ENCODE peak calls at places on chromosomes 7 and 10, in ten cellular contexts. G is foreskin fibroblast, N is lower leg skin, V is A549, W is ovary, M is HFF-Myc, Z is fibroblast of lung, L is dorsolateral prefrontal cortex, A is RWPE1, D is bronchial epithelial cell. Q is an unnamed sample.
A peak's percentile ranks its signal among the peaks of the same experiment; 100 is the strongest.

GRCh38 chr7:101507327-101507726 is 121.8 kb downstream of the MYL10 start:
- DNase-seq in W (no peak), N (no peak), A (no peak), Z (no peak), V (no peak), L (no peak), D (no peak), G (no peak), M (no peak), Q (no peak)

GRCh38 chr10:89129850-89130396 is 77.2 kb downstream of the CH25H start:
- DNase-seq in W (no peak), V (no peak), L (no peak), Z (peak; percentile 78), A (peak; percentile 41), G (peak; percentile 88), D (peak; percentile 87), N (no peak), M (peak; percentile 67), Q (no peak)

GRCh38 chr7:156440456-156440855 is 200.1 kb upstream of the RNF32 start:
- DNase-seq in N (peak; percentile 58), M (no peak), Z (no peak), A (no peak), G (no peak), D (no peak), W (no peak), L (no peak), V (no peak), Q (no peak)

GRCh38 chr7:363626-364025 is 73.7 kb downstream of the FOXL3 start:
- DNase-seq in W (no peak), G (no peak), D (no peak), M (no peak), L (no peak), V (no peak), A (no peak), N (no peak), Z (no peak), Q (no peak)

GRCh38 chr7:117184367-117184766 is 138.5 kb downstream of the WNT2 start:
- DNase-seq in M (no peak), W (no peak), L (no peak), V (no peak), G (no peak), D (no peak), A (no peak), Z (no peak), N (no peak), Q (no peak)

GRCh38 chr7:54545241-54545563 is 3.0 kb downstream of the VSTM2A start:
- DNase-seq in D (no peak), Z (no peak), W (no peak), N (no peak), M (no peak), A (no peak), G (no peak), V (no peak), L (no peak), Q (no peak)

GRCh38 chr10:47359626-47360418 is 11.7 kb downstream of the RBP3 start:
- DNase-seq in D (no peak), N (peak; percentile 82), Z (no peak), M (no peak), V (no peak), W (no peak), L (no peak), G (no peak), A (no peak), Q (no peak)

GRCh38 chr7:137538361-137538762 is 194.8 kb upstream of the PTN start:
- DNase-seq in D (peak; percentile 8), G (peak; percentile 58), N (no peak), L (no peak), Z (peak; percentile 90), M (peak; percentile 35), A (no peak), W (no peak), V (no peak), Q (no peak)

GRCh38 chr7:69419928-69420327 is 178.3 kb upstream of the AUTS2 start:
- DNase-seq in Z (peak; percentile 71), A (no peak), W (no peak), D (no peak), N (no peak), L (no peak), G (no peak), V (peak; percentile 51), M (no peak), Q (no peak)

GRCh38 chr7:14767716-14768425 is 134.7 kb downstream of the DGKB start:
- DNase-seq in D (peak; percentile 52), W (no peak), Z (peak; percentile 9), N (no peak), M (no peak), G (no peak), V (no peak), A (no peak), L (no peak), Q (no peak)

GRCh38 chr10:120574986-120575385 is 118.0 kb downstream of the PLPP4 start:
- DNase-seq in M (no peak), V (no peak), N (no peak), D (no peak), A (no peak), L (peak; percentile 93), W (no peak), Z (no peak), G (no peak), Q (no peak)

GRCh38 chr10:34576789-34577188 is 238.3 kb downstream of the PARD3 start:
- DNase-seq in W (no peak), D (no peak), G (no peak), Z (peak; percentile 37), L (no peak), N (no peak), V (no peak), A (no peak), M (no peak), Q (no peak)

GRCh38 chr7:107934991-107935770 is 44.2 kb downstream of the DLD start:
- DNase-seq in L (no peak), V (no peak), W (no peak), D (no peak), N (no peak), A (no peak), Z (peak; percentile 93), M (no peak), G (peak; percentile 66), Q (no peak)

GRCh38 chr7:14936530-14936929 is 34.0 kb upstream of the DGKB start:
- DNase-seq in L (no peak), Z (peak; percentile 87), M (no peak), G (no peak), D (peak; percentile 7), N (no peak), A (no peak), V (peak; percentile 9), W (no peak), Q (no peak)

GRCh38 chr7:517848-518629 is 1.6 kb downstream of the PDGFA start:
- DNase-seq in N (no peak), A (no peak), Z (peak; percentile 76), G (peak; percentile 64), L (peak; percentile 63), M (no peak), D (no peak), V (peak; percentile 70), W (peak; percentile 53), Q (no peak)

DNA sequence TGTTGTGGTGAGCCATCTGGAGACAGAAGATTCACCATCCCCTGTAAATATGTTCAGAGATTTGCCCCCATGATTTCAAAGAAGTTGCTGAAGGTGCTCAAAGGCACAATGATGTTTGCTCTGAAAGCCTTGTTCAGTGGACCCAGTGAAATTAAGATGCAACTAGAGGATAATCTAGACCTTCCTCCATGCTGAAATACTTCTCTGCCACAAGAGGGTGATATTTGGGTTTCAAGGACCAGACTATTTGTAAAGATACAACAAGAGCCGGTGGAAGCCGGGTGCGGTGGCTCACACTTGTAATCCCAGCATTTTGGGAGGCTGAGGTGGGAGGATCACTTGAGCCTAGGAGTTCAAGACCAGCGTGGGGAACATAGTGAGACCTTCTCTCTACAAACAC is 13.5 kb upstream of the MSRB2 start:
- DNase-seq in Z (no peak), N (no peak), M (no peak), W (no peak), A (no peak), L (no peak), V (peak; percentile 51), G (no peak), D (no peak), Q (no peak)
- TF ChIP-seq CTCF in Z (peak; percentile 13), N (no peak), M (peak; percentile 29), W (no peak), A (no peak), L (peak; percentile 17), V (peak; percentile 25), G (peak; percentile 26), D (peak; percentile 12), Q (no peak)

GRCh38 chr10:86733260-86733671 is 23.2 kb upstream of the BMPR1A start:
- DNase-seq in N (no peak), W (peak; percentile 36), V (no peak), L (no peak), D (no peak), M (no peak), A (no peak), G (no peak), Z (peak; percentile 12), Q (no peak)
- TF ChIP-seq CTCF in N (no peak), W (no peak), V (no peak), L (no peak), D (no peak), M (no peak), A (no peak), G (no peak), Z (no peak), Q (no peak)

GRCh38 chr7:7539152-7539551 is 3.5 kb upstream of the COL28A1 start:
- DNase-seq in V (no peak), G (no peak), L (no peak), A (no peak), M (no peak), W (no peak), D (no peak), N (no peak), Z (no peak), Q (no peak)
- TF ChIP-seq CTCF in V (no peak), G (no peak), L (no peak), A (no peak), M (no peak), W (no peak), D (no peak), N (no peak), Z (no peak), Q (no peak)

GRCh38 chr10:7419998-7420397 is 9.2 kb upstream of the SFMBT2 start:
- DNase-seq in D (no peak), L (no peak), V (no peak), W (no peak), Z (no peak), G (no peak), A (no peak), M (no peak), N (no peak), Q (no peak)

GRCh38 chr10:7421519-7421918 is 10.7 kb upstream of the SFMBT2 start:
- DNase-seq in N (no peak), A (peak; percentile 14), L (no peak), D (peak; percentile 43), Z (no peak), W (no peak), G (no peak), M (no peak), V (no peak), Q (no peak)

GRCh38 chr10:7417807-7418206 is 7.0 kb upstream of the SFMBT2 start:
- DNase-seq in D (no peak), G (no peak), Z (no peak), W (no peak), V (no peak), L (no peak), A (no peak), M (no peak), N (no peak), Q (no peak)

GRCh38 chr10:7412482-7413251 is 1.8 kb upstream of the SFMBT2 start:
- DNase-seq in M (no peak), G (no peak), Z (peak; percentile 10), A (no peak), W (no peak), V (peak; percentile 38), L (no peak), N (peak; percentile 88), D (no peak), Q (no peak)

GRCh38 chr10:7417103-7417623 is 6.3 kb upstream of the SFMBT2 start:
- DNase-seq in D (peak; percentile 60), Z (peak; percentile 41), A (no peak), M (no peak), G (no peak), W (no peak), V (peak; percentile 59), L (no peak), N (no peak), Q (no peak)
- TF ChIP-seq CTCF in D (peak; percentile 25), Z (peak; percentile 13), A (peak; percentile 64), M (peak; percentile 14), G (peak; percentile 19), W (no peak), V (peak; percentile 81), L (peak; percentile 88), N (no peak), Q (no peak)

Q was measured in activated B cell treated with CpG ODN at 0.5 μM for 24 hours.